ENCODE peak calls at places on chromosomes 5 and 9, in seven cellular contexts. T, P, S, J, N, I and M are unnamed samples.

GRCh38 chr5:113340537-113340936 is 94.3 kb downstream of the TSSK1B start:
- DNase-seq in J (no peak), N (no peak), T (no peak), S (no peak), I (no peak), P (no peak), M (no peak)

GRCh38 chr5:142811840-142812557 is 41.8 kb downstream of the ARHGAP26 start:
- DNase-seq in J (no peak), N (no peak), T (no peak), P (no peak), I (no peak), S (no peak), M (peak)

GRCh38 chr9:16459421-16460148 is 410.9 kb downstream of the BNC2 start:
- DNase-seq in N (no peak), S (no peak), T (no peak), I (no peak), J (no peak), P (no peak), M (no peak)

GRCh38 chr5:180862645-180863044 is 1.6 kb upstream of the ZFP62 start:
- DNase-seq in N (no peak), J (no peak), S (no peak), P (no peak), T (no peak), I (no peak), M (no peak)

GRCh38 chr9:14769235-14769580 is 46.7 kb upstream of the CER1 start:
- DNase-seq in I (no peak), P (no peak), T (peak), J (no peak), S (no peak), N (no peak), M (peak)

GRCh38 chr9:33785914-33786313 is 9.4 kb upstream of the PRSS3 start:
- DNase-seq in P (no peak), I (no peak), J (no peak), N (no peak), T (no peak), S (no peak), M (no peak)

GRCh38 chr5:127564002-127564769 is 46.7 kb downstream of the PRRC1 start:
- DNase-seq in T (peak), J (peak), I (no peak), S (no peak), N (peak), P (peak), M (peak)

GRCh38 chr5:2430606-2431005 is 320.9 kb downstream of the IRX2 start:
- DNase-seq in P (no peak), I (no peak), N (no peak), J (no peak), T (no peak), S (no peak), M (no peak)

GRCh38 chr5:146042628-146043279 is 62.6 kb downstream of the PLAC8L1 start:
- DNase-seq in T (no peak), S (no peak), P (no peak), J (no peak), I (no peak), N (no peak), M (no peak)

GRCh38 chr9:113677057-113677456 is 199.1 kb upstream of the ZNF618 start:
- DNase-seq in P (no peak), T (no peak), N (no peak), S (no peak), I (no peak), J (no peak), M (no peak)

GRCh38 chr5:124399426-124399961 is 346.9 kb downstream of the ZNF608 start:
- DNase-seq in T (no peak), J (no peak), S (no peak), N (no peak), P (no peak), I (no peak), M (no peak)

GRCh38 chr5:111735829-111736228 is 21.2 kb downstream of the NREP start:
- DNase-seq in J (no peak), N (no peak), S (no peak), P (peak), T (no peak), I (no peak), M (no peak)

GRCh38 chr9:109779711-109780452 is at the start of gene PALM2AKAP2:
- DNase-seq in J (peak), T (no peak), N (no peak), P (peak), I (no peak), S (peak), M (peak)

GRCh38 chr5:106858616-106859015 is 812.1 kb downstream of the EFNA5 start:
- DNase-seq in T (no peak), J (no peak), N (no peak), I (no peak), P (no peak), S (no peak), M (no peak)

GRCh38 chr5:79202076-79202475 is 33.9 kb upstream of the JMY start:
- DNase-seq in J (no peak), T (no peak), N (no peak), P (peak), S (no peak), I (no peak), M (no peak)

GRCh38 chr9:137545123-137545522 is 5.1 kb downstream of the PNPLA7 start:
- DNase-seq in N (no peak), T (no peak), J (no peak), S (peak), P (peak), I (no peak), M (no peak)

GRCh38 chr5:16690243-16690839 is 73.5 kb upstream of the RETREG1 start:
- DNase-seq in J (peak), I (no peak), P (peak), T (peak), S (no peak), N (no peak), M (peak)

GRCh38 chr5:128384068-128384467 is 154.0 kb downstream of the FBN2 start:
- DNase-seq in J (no peak), T (no peak), P (no peak), S (no peak), I (no peak), N (no peak), M (no peak)

GRCh38 chr5:38249812-38250211 is 8.5 kb upstream of the EGFLAM start:
- DNase-seq in I (no peak), J (no peak), T (no peak), S (no peak), P (no peak), N (no peak), M (no peak)

GRCh38 chr9:95429096-95429495 is 87.7 kb downstream of the PTCH1 start:
- DNase-seq in N (no peak), S (no peak), I (no peak), P (no peak), T (no peak), J (no peak), M (no peak)